ENCODE peak calls at places on chromosomes 13 and 19, in nine cellular contexts. I is astrocyte; Z is CD4-positive, alpha-beta T cell; F is AG20443; L is T-helper 1 cell; W is NCI-H446; U is AG04450; C is stimulated activated CD8-positive, alpha-beta memory T cell treated with anti-CD3 and anti-CD28 coated beads, Interleukin-7, amount 100 ng/mL, for 1 hour; S is LoVo. M is an unnamed sample.
A peak's percentile ranks its signal among the peaks of the same experiment; 100 is the strongest.

GRCh38 chr19:57606931-57607330 is 7.1 kb upstream of the ZNF134 start:
- DNase-seq in S (no peak), U (no peak), L (no peak), F (no peak), I (no peak), C (no peak), W (no peak), Z (no peak), M (no peak)

GRCh38 chr13:29594310-29594709 is 1.2 kb downstream of the SLC7A1 start:
- DNase-seq in S (peak; percentile 72), Z (peak; percentile 33), L (no peak), I (peak; percentile 89), C (no peak), F (peak; percentile 71), W (peak; percentile 41), U (peak; percentile 56), M (peak; percentile 35)

GRCh38 chr13:46202956-46203355 is 8.8 kb upstream of the LRRC63 start:
- DNase-seq in I (no peak), L (no peak), U (no peak), Z (no peak), F (no peak), W (no peak), C (no peak), S (no peak), M (no peak)

GRCh38 chr13:61654501-61654900 is 238.9 kb upstream of the PCDH20 start:
- DNase-seq in I (no peak), U (no peak), S (no peak), W (no peak), F (no peak), C (no peak), Z (no peak), L (no peak), M (no peak)

GRCh38 chr13:75151081-75151643 is 330.8 kb downstream of the TBC1D4 start:
- DNase-seq in I (peak; percentile 71), S (no peak), C (no peak), L (no peak), Z (no peak), U (peak; percentile 13), W (no peak), F (peak; percentile 35), M (no peak)

GRCh38 chr19:31387662-31388175 is 38.5 kb upstream of the TSHZ3 start:
- DNase-seq in W (no peak), L (no peak), U (no peak), F (no peak), S (no peak), I (no peak), C (no peak), Z (no peak), M (no peak)

GRCh38 chr13:65901723-65902122 is 1328.4 kb downstream of the PCDH9 start:
- DNase-seq in S (no peak), Z (no peak), I (no peak), U (no peak), F (no peak), W (no peak), C (no peak), L (no peak), M (no peak)

GRCh38 chr19:18098891-18099622 is 1.5 kb downstream of the MAST3 start:
- DNase-seq in Z (no peak), S (no peak), F (no peak), L (no peak), C (no peak), I (no peak), U (no peak), W (no peak), M (no peak)

GRCh38 chr13:43368003-43368402 is 344.6 kb downstream of the DNAJC15 start:
- DNase-seq in S (peak; percentile 1), I (no peak), L (no peak), U (no peak), F (no peak), C (no peak), Z (no peak), W (no peak), M (no peak)

GRCh38 chr19:3881272-3882040 is 971 bp downstream of the ATCAY start:
- DNase-seq in L (no peak), F (no peak), Z (no peak), C (no peak), S (no peak), U (no peak), W (no peak), I (no peak), M (no peak)

GRCh38 chr13:72199640-72200039 is 332.6 kb upstream of the DACH1 start:
- DNase-seq in W (no peak), S (no peak), Z (no peak), U (no peak), F (no peak), L (no peak), I (no peak), C (no peak), M (no peak)

GRCh38 chr19:35549174-35549788 is 3.9 kb downstream of the TMEM147 start:
- DNase-seq in Z (peak; percentile 34), I (no peak), W (peak; percentile 72), U (no peak), C (peak; percentile 16), L (no peak), F (peak; percentile 77), S (peak; percentile 67), M (peak; percentile 28)

GRCh38 chr13:51538626-51539179 is 45.6 kb upstream of the WDFY2 start:
- DNase-seq in C (no peak), F (no peak), W (no peak), Z (no peak), L (no peak), U (no peak), S (no peak), I (no peak), M (no peak)

GRCh38 chr19:28213476-28214082 is 999.4 kb downstream of the UQCRFS1 start:
- DNase-seq in L (no peak), C (no peak), I (peak; percentile 79), W (no peak), S (no peak), F (no peak), U (no peak), Z (no peak), M (peak; percentile 7)

GRCh38 chr19:7862413-7862951 is 11.7 kb downstream of the PRR36 start:
- DNase-seq in F (peak; percentile 82), C (peak; percentile 32), S (no peak), Z (peak; percentile 69), L (peak; percentile 61), W (no peak), I (no peak), U (no peak), M (peak; percentile 69)

GRCh38 chr19:51593138-51593890 is 22.2 kb downstream of the ZNF175 start:
- DNase-seq in L (no peak), U (no peak), W (no peak), S (no peak), I (no peak), F (no peak), C (no peak), Z (no peak), M (no peak)

GRCh38 chr13:76871332-76871945 is 14.8 kb downstream of the KCTD12 start:
- DNase-seq in I (no peak), W (no peak), S (no peak), L (no peak), C (no peak), U (no peak), F (no peak), Z (no peak), M (no peak)

GRCh38 chr19:4375164-4375619 is 25.2 kb downstream of the SH3GL1 start:
- DNase-seq in Z (no peak), I (no peak), W (no peak), U (no peak), C (no peak), S (peak; percentile 88), L (no peak), F (no peak), M (no peak)

GRCh38 chr13:93355094-93355493 is 128.5 kb downstream of the GPC6 start:
- DNase-seq in W (no peak), I (no peak), Z (no peak), L (no peak), C (no peak), F (no peak), S (no peak), U (no peak), M (no peak)

GRCh38 chr19:18135712-18136584 is 17.0 kb upstream of the PIK3R2 start:
- DNase-seq in U (no peak), I (no peak), S (peak; percentile 64), W (no peak), Z (no peak), F (no peak), L (no peak), C (no peak), M (no peak)

GRCh38 chr19:46442808-46443450 is 14.2 kb upstream of the PNMA8C start:
- DNase-seq in C (no peak), S (peak; percentile 56), I (peak; percentile 68), U (peak; percentile 44), F (peak; percentile 58), L (no peak), W (peak; percentile 62), Z (no peak), M (no peak)

GRCh38 chr13:94914829-94915228 is 202.5 kb upstream of the SOX21 start:
- DNase-seq in W (no peak), F (no peak), L (no peak), Z (no peak), I (no peak), U (no peak), C (no peak), S (no peak), M (no peak)

GRCh38 chr19:32896516-32897214 is 27.1 kb upstream of the SLC7A9 start:
- DNase-seq in W (no peak), I (peak; percentile 59), C (no peak), U (no peak), L (no peak), Z (no peak), F (no peak), S (no peak), M (no peak)

GRCh38 chr13:73351730-73352129 is 292.9 kb downstream of the KLF5 start:
- DNase-seq in F (no peak), U (no peak), Z (no peak), I (no peak), W (no peak), S (no peak), C (no peak), L (no peak), M (no peak)

GRCh38 chr13:21668665-21669599 is 1.9 kb upstream of the FGF9 start:
- DNase-seq in I (peak; percentile 36), U (no peak), C (no peak), F (peak; percentile 74), Z (no peak), S (no peak), W (no peak), L (no peak), M (peak; percentile 37)

GRCh38 chr19:1247747-1248453 is 483 bp upstream of the MIDN start:
- DNase-seq in W (no peak), L (peak; percentile 67), U (no peak), Z (peak; percentile 51), I (peak; percentile 56), C (no peak), F (peak; percentile 34), S (peak; percentile 46), M (peak; percentile 38)

GRCh38 chr13:94608586-94608985 is 6.9 kb downstream of the GPR180 start:
- DNase-seq in Z (no peak), L (no peak), W (no peak), I (no peak), F (no peak), C (no peak), S (no peak), U (no peak), M (no peak)

GRCh38 chr19:1223018-1223855 is 14.6 kb downstream of the CBARP start:
- DNase-seq in U (no peak), S (no peak), F (no peak), C (no peak), L (no peak), W (peak; percentile 42), Z (no peak), I (no peak), M (no peak)

GRCh38 chr19:2602391-2603181 is 99.9 kb downstream of the GNG7 start:
- DNase-seq in F (peak; percentile 91), I (peak; percentile 96), L (no peak), W (peak; percentile 68), Z (no peak), S (no peak), U (peak; percentile 80), C (no peak), M (no peak)

GRCh38 chr19:18233224-18233825 is 7.1 kb upstream of the PDE4C start:
- DNase-seq in W (no peak), I (peak; percentile 19), C (peak; percentile 24), L (no peak), U (no peak), S (peak; percentile 60), Z (peak; percentile 38), F (peak; percentile 77), M (no peak)

GRCh38 chr19:14110650-14111049 is 6.9 kb downstream of the PRKACA start:
- DNase-seq in Z (no peak), W (no peak), U (no peak), C (no peak), F (no peak), L (no peak), I (no peak), S (no peak), M (no peak)

M was measured in DMS153.